ENCODE peak calls at places on chromosome 14, in nine cellular contexts. N is GM06990; T is dorsolateral prefrontal cortex; E is GM23338; X is epithelial cell of esophagus; Z is astrocyte of the spinal cord; C is PC-3; H is thyroid gland; M is CD8-positive, alpha-beta T cell. I is an unnamed sample.

GRCh38 chr14:95432152-95433093 is 84.0 kb downstream of the SYNE3 start:
- DNase-seq in X (peak), M (no peak), T (peak), H (peak), Z (peak), E (peak), N (no peak), C (peak), I (peak)

GRCh38 chr14:94390372-94391086 is 2.1 kb upstream of the SERPINA1 start:
- DNase-seq in C (peak), H (peak), N (no peak), M (no peak), T (peak), X (peak), E (peak), Z (no peak), I (no peak)

GRCh38 chr14:85856430-85856829 is 326.5 kb downstream of the FLRT2 start:
- DNase-seq in M (no peak), T (no peak), N (no peak), E (peak), Z (no peak), X (peak), H (no peak), C (no peak), I (no peak)

GRCh38 chr14:55928316-55928715 is 189.9 kb upstream of the PELI2 start:
- DNase-seq in M (no peak), N (no peak), X (no peak), T (no peak), E (no peak), H (no peak), C (no peak), Z (no peak), I (no peak)

GRCh38 chr14:43729149-43729548 is 777.9 kb downstream of the FSCB start:
- DNase-seq in M (no peak), Z (no peak), X (peak), N (no peak), T (no peak), C (no peak), E (no peak), H (no peak), I (no peak)

GRCh38 chr14:92719421-92719820 is 29.0 kb downstream of the LGMN start:
- DNase-seq in M (no peak), X (no peak), C (peak), T (no peak), E (no peak), Z (no peak), N (no peak), H (no peak), I (no peak)

GRCh38 chr14:58444627-58445026 is 17.1 kb downstream of the KIAA0586 start:
- DNase-seq in M (no peak), X (no peak), Z (no peak), C (no peak), N (no peak), H (no peak), T (no peak), E (no peak), I (no peak)

GRCh38 chr14:57692671-57693070 is 173.2 kb downstream of the SLC35F4 start:
- DNase-seq in T (no peak), Z (peak), X (peak), H (no peak), N (no peak), M (no peak), E (peak), C (peak), I (peak)

GRCh38 chr14:49250109-49250508 is 336.1 kb downstream of the RPS29 start:
- DNase-seq in E (no peak), Z (peak), X (no peak), N (no peak), M (no peak), T (no peak), H (no peak), C (peak), I (peak)

GRCh38 chr14:105894125-105894977 is 368.0 kb downstream of the TMEM121 start:
- DNase-seq in X (no peak), T (no peak), C (no peak), Z (no peak), N (no peak), H (no peak), E (no peak), M (no peak), I (no peak)

GRCh38 chr14:101776315-101776714 is 14.8 kb downstream of the PPP2R5C start:
- DNase-seq in M (no peak), T (no peak), E (no peak), C (no peak), X (no peak), N (no peak), Z (no peak), H (no peak), I (no peak)

GRCh38 chr14:106489112-106489881 is 962.9 kb downstream of the TMEM121 start:
- DNase-seq in E (no peak), H (no peak), N (no peak), C (no peak), T (no peak), M (no peak), Z (no peak), X (no peak), I (no peak)

GRCh38 chr14:31441273-31442110 is 15.8 kb downstream of the DTD2 start:
- DNase-seq in N (no peak), E (no peak), M (no peak), C (peak), T (no peak), H (no peak), Z (peak), X (peak), I (no peak)

GRCh38 chr14:78405071-78405856 is 235.1 kb downstream of the NRXN3 start:
- DNase-seq in E (no peak), X (no peak), H (no peak), C (no peak), N (no peak), T (no peak), Z (no peak), M (no peak), I (no peak)

GRCh38 chr14:64444984-64445845 is 20.1 kb upstream of the AKAP5 start:
- DNase-seq in T (peak), X (peak), H (no peak), Z (peak), E (no peak), M (no peak), C (no peak), N (peak), I (peak)

GRCh38 chr14:28772613-28773012 is 6.0 kb downstream of the FOXG1 start:
- DNase-seq in H (no peak), N (no peak), M (no peak), C (no peak), Z (no peak), E (no peak), X (no peak), T (no peak), I (no peak)

GRCh38 chr14:102472815-102473158 is 36.8 kb downstream of the ANKRD9 start:
- DNase-seq in H (peak), N (no peak), X (no peak), T (no peak), M (no peak), E (no peak), C (no peak), Z (no peak), I (no peak)

GRCh38 chr14:72610831-72611200 is 283.1 kb downstream of the DPF3 start:
- DNase-seq in N (no peak), E (no peak), M (no peak), C (no peak), X (no peak), H (no peak), Z (no peak), T (no peak), I (no peak)

GRCh38 chr14:50675597-50675996 is 7.5 kb upstream of the SAV1 start:
- DNase-seq in H (no peak), T (no peak), X (peak), Z (no peak), M (no peak), E (peak), N (no peak), C (peak), I (no peak)

GRCh38 chr14:34593740-34594375 is 36.1 kb downstream of the SNX6 start:
- DNase-seq in T (no peak), C (no peak), X (no peak), M (no peak), N (no peak), Z (peak), E (no peak), H (no peak), I (peak)

GRCh38 chr14:66496911-66497310 is 10.7 kb downstream of the CCDC196 start:
- DNase-seq in H (no peak), C (no peak), E (no peak), X (no peak), T (no peak), M (no peak), N (no peak), Z (no peak), I (no peak)

GRCh38 chr14:96246535-96246839 is 9.5 kb upstream of the BDKRB1 start:
- DNase-seq in X (peak), E (no peak), T (peak), Z (peak), H (no peak), N (no peak), M (no peak), C (peak), I (peak)

GRCh38 chr14:33908540-33909223 is 42.2 kb downstream of the EGLN3 start:
- DNase-seq in T (no peak), N (no peak), C (peak), E (peak), M (no peak), H (no peak), Z (no peak), X (no peak), I (no peak)

GRCh38 chr14:90624732-90625444 is 191.3 kb downstream of the TTC7B start:
- DNase-seq in E (peak), C (no peak), N (no peak), M (no peak), H (peak), X (peak), Z (no peak), T (no peak), I (no peak)

GRCh38 chr14:76644875-76645518 is 116.3 kb upstream of the VASH1 start:
- DNase-seq in H (peak), Z (peak), E (peak), M (no peak), N (peak), X (peak), T (peak), C (peak), I (peak)

DNA sequence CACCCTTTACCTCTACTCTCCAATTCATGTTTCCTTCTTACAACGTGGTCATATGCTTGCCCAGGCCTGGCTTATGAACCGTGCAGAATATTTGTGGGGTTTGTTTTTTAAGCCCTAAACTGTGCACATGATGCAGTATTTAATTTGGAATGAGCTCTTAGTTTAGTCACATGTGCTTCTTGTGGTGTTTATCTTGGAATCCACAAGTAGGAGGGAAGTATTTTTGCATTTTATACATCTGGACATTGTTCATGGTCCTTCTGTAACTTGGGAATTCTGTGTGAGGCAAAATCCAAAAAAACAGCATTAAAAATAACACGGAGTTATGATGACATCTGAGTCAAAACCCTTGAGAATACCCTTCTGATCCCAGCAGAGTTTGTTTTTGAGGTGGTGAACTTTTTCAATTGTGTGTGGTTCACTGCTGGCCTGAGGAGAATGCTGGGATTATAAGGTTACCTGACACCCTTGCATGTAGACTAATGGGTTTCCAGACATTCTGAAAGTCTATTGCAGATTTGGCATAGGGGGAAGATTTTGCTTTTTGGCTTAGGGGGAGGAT is 121.4 kb downstream of the RAD51B start:
- DNase-seq in H (peak), X (no peak), Z (peak), E (peak), M (no peak), N (no peak), T (no peak), C (peak), I (peak)
- TF ChIP-seq CTCF in H (no peak), X (no peak), Z (no peak), E (no peak), M (no peak), N (peak), T (no peak), C (no peak), I (no peak)

GRCh38 chr14:104369208-104369607 is 210.4 kb upstream of the C14orf180 start:
- DNase-seq in H (no peak), M (no peak), X (no peak), N (no peak), Z (no peak), E (no peak), C (no peak), T (no peak), I (no peak)

GRCh38 chr14:104368751-104369100 is 210.8 kb upstream of the C14orf180 start:
- DNase-seq in X (no peak), Z (no peak), M (no peak), C (no peak), H (no peak), E (no peak), N (no peak), T (no peak), I (no peak)

GRCh38 chr14:104371917-104372316 is 207.6 kb upstream of the C14orf180 start:
- DNase-seq in Z (no peak), C (no peak), H (no peak), E (no peak), M (no peak), N (no peak), X (no peak), T (no peak), I (no peak)

GRCh38 chr14:104371031-104371430 is 208.5 kb upstream of the C14orf180 start:
- DNase-seq in T (no peak), Z (no peak), N (no peak), X (no peak), E (no peak), H (no peak), C (no peak), M (no peak), I (no peak)

GRCh38 chr14:104370256-104370870 is 209.2 kb upstream of the C14orf180 start:
- DNase-seq in Z (no peak), C (peak), H (no peak), X (no peak), N (no peak), M (no peak), T (peak), E (peak), I (no peak)
- TF ChIP-seq CTCF in Z (no peak), C (peak), H (peak), X (no peak), N (peak), M (no peak), T (peak), E (peak), I (peak)

DNA sequence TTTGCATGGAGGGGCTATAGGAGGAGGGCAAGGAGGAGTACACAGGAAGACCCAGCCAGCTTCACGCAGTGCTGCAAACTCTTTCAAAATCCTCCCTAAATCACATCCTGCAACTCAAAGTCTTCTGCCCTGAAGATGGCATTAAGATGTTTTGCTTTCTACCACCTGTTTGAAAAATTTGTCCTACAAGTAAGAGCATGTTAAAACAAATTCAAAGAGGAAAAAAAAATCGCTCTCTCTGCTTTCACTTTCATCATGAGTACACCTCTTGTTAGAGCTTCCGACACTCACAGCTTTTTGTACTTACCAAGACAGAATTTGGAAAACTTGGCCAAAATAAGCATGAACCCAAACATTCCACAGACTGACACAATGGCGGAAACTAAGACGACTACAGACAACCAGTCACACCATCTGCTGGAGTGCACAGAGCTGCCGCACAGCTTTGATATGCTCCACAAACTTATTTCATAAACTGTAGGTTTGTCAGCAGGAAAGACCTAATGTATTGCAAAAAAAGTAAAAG is 21.3 kb downstream of the GCH1 start:
- DNase-seq in N (peak), Z (peak), T (no peak), E (no peak), H (no peak), M (no peak), X (peak), C (no peak), I (peak)
- TF ChIP-seq CTCF in N (no peak), Z (no peak), T (no peak), E (no peak), H (no peak), M (no peak), X (no peak), C (no peak), I (no peak)

GRCh38 chr14:74882103-74882920 is 596 bp downstream of the DLST start:
- DNase-seq in C (peak), Z (peak), X (peak), N (no peak), T (peak), E (peak), H (peak), M (peak), I (peak)
- TF ChIP-seq CTCF in C (no peak), Z (no peak), X (no peak), N (no peak), T (no peak), E (no peak), H (no peak), M (no peak), I (no peak)

GRCh38 chr14:81269100-81269978 is 48.6 kb upstream of the GTF2A1 start:
- DNase-seq in C (peak), T (no peak), H (no peak), E (peak), X (peak), N (peak), M (no peak), Z (peak), I (peak)

GRCh38 chr14:81269979-81270375 is 49.2 kb upstream of the GTF2A1 start:
- DNase-seq in E (no peak), T (no peak), M (no peak), C (no peak), H (no peak), Z (no peak), X (no peak), N (no peak), I (no peak)

GRCh38 chr14:81264011-81264410 is 43.3 kb upstream of the GTF2A1 start:
- DNase-seq in N (no peak), X (no peak), M (no peak), H (no peak), T (no peak), E (no peak), C (no peak), Z (no peak), I (no peak)

GRCh38 chr14:81265641-81266169 is 44.9 kb upstream of the GTF2A1 start:
- DNase-seq in X (no peak), N (no peak), Z (no peak), H (no peak), T (no peak), M (no peak), C (no peak), E (no peak), I (no peak)

GRCh38 chr14:81268016-81268416 is 47.3 kb upstream of the GTF2A1 start:
- DNase-seq in N (no peak), M (no peak), Z (no peak), H (no peak), X (peak), E (peak), T (no peak), C (peak), I (peak)
- TF ChIP-seq CTCF in N (no peak), M (no peak), Z (no peak), H (no peak), X (peak), E (no peak), T (no peak), C (peak), I (no peak)

DNA sequence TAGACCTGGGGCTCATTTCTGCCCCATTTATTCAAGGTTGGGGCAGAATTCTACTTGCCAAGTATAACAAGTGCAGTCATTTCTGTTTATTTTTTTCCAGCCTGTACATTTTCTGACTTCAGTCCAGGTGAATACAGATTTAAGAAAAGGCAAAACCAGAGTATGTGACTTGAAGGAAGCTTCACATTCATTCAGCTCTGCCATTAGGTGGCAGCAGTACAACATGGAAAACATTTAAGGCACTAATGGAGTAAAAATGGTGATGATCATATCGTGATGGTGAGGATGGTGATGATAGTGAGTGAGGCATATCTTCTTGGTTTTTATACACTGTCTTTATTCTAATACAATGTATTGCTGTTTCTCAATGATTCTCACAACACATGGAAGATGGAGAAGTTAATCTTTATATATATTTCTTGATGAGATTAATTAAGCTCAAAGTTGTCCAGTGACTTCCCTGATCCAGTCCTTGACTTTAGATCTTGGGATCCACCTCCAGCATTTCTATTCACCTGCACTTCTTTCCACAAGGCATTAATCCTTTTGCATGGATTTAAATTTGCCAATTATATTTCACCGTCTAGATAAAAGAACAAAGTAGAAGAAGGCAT is 176.7 kb upstream of the SEL1L start:
- DNase-seq in M (no peak), N (no peak), C (peak), H (peak), T (peak), Z (peak), E (peak), X (peak), I (no peak)
- TF ChIP-seq CTCF in M (no peak), N (peak), C (peak), H (peak), T (peak), Z (peak), E (peak), X (peak), I (peak)

GRCh38 chr14:61297581-61297980 is 16.4 kb upstream of the TMEM30B start:
- DNase-seq in M (no peak), E (no peak), Z (no peak), C (no peak), H (no peak), X (no peak), N (no peak), T (no peak), I (no peak)

GRCh38 chr14:61300209-61300608 is 19.1 kb upstream of the TMEM30B start:
- DNase-seq in X (no peak), N (no peak), T (no peak), E (no peak), M (no peak), H (no peak), Z (no peak), C (no peak), I (no peak)

GRCh38 chr14:61298834-61299233 is 17.7 kb upstream of the TMEM30B start:
- DNase-seq in M (no peak), X (no peak), T (no peak), C (no peak), N (no peak), Z (no peak), H (no peak), E (no peak), I (no peak)

GRCh38 chr14:61296151-61296550 is 15.0 kb upstream of the TMEM30B start:
- DNase-seq in T (no peak), M (no peak), Z (no peak), H (no peak), X (no peak), E (no peak), C (no peak), N (no peak), I (no peak)

DNA sequence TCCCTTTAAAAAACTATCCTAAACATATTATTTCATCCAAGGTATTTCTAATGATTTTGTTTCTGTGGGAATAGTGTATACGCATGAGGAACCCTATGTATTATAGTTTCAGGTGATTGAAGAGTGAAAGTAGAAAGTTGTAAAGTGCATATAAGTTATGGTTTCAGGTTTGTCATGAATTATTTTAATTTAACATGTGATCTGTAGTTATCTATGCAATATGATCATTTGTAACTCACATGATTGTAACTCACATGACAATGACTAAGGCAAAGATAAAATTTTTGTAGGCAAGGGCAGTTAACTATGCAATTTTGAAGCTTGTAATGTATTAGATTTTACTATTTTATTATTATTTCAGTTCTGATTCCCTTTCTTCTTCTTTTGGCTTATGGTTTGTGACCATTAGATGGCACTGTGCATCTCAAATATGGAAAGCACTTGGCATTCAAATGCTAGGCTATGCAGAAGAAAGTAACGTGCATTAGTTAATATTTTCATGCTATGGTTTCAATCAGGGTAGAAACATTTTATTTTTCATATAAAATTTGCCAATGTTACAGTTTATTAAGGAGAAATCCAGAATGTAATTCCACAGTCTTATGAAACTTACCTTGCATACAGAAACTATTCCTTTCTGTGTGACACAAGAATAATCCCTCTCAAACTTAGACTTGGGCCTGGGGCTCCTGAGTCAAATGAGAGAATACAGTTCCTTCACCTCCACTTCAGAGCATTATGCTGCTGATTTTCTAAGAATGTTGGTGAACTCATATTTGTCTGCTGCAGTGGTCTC is 15.8 kb upstream of the TMEM30B start:
- DNase-seq in C (peak), Z (peak), N (no peak), T (no peak), H (no peak), E (peak), M (no peak), X (peak), I (peak)
- TF ChIP-seq CTCF in C (peak), Z (peak), N (peak), T (peak), H (peak), E (peak), M (peak), X (peak), I (peak)